ENCODE peak calls at places on chromosomes 2 and 18, in four cellular contexts. G is CD8-positive, alpha-beta memory T cell; R is MM.1S; S is tibial artery. C is an unnamed sample. For H3K4me1, the result is how much of the 10 kb centered on the place peaks cover.

GRCh38 chr2:78417355-78417754 is 608.1 kb upstream of the REG3G start:
- DNase-seq in S (no peak), G (no peak), R (no peak), C (no peak)

GRCh38 chr2:241546771-241547498 is 11.6 kb upstream of the BOK start:
- DNase-seq in G (no peak), S (no peak), R (no peak), C (no peak)

GRCh38 chr2:28445448-28446258 is 50.2 kb upstream of the PLB1 start:
- DNase-seq in R (no peak), G (no peak), S (no peak), C (no peak)

GRCh38 chr2:152363933-152364332 is 29.0 kb downstream of the FMNL2 start:
- DNase-seq in G (no peak), S (no peak), R (no peak), C (no peak)

GRCh38 chr2:224009605-224010330 is 29.3 kb downstream of the SERPINE2 start:
- DNase-seq in R (no peak), G (no peak), S (no peak), C (no peak)

GRCh38 chr2:16774980-16775963 is 109.6 kb upstream of the CYRIA start:
- DNase-seq in R (no peak), S (no peak), G (no peak), C (no peak)

GRCh38 chr2:144683955-144684354 is 164.0 kb upstream of the ZEB2 start:
- DNase-seq in G (no peak), R (no peak), S (no peak), C (no peak)

GRCh38 chr2:171531836-171532450 is 9.7 kb downstream of the CYBRD1 start:
- DNase-seq in G (no peak), R (no peak), S (no peak), C (no peak)

GRCh38 chr2:233079473-233079877 is 19.3 kb downstream of the INPP5D start:
- DNase-seq in G (peak), S (no peak), R (peak), C (no peak)

GRCh38 chr2:24351627-24351938 is 8.8 kb downstream of the ITSN2 start:
- DNase-seq in G (no peak), S (no peak), R (no peak), C (no peak)

GRCh38 chr2:24352664-24353063 is 7.7 kb downstream of the ITSN2 start:
- DNase-seq in R (no peak), G (no peak), S (no peak), C (no peak)

GRCh38 chr2:24350826-24351626 is 9.3 kb downstream of the ITSN2 start:
- DNase-seq in G (no peak), S (no peak), R (no peak), C (no peak)

GRCh38 chr2:24353364-24353763 is 7.0 kb downstream of the ITSN2 start:
- DNase-seq in R (no peak), G (no peak), S (no peak), C (no peak)

GRCh38 chr2:24351981-24352380 is 8.4 kb downstream of the ITSN2 start:
- DNase-seq in G (no peak), S (no peak), R (no peak), C (no peak)
- H3K4me1 ChIP-seq in G (under half), S (under half), R (under half), C (under half)

GRCh38 chr18:62288669-62289016 is 36.5 kb upstream of the TNFRSF11A start:
- DNase-seq in S (no peak), G (no peak), R (no peak), C (no peak)
- H3K27ac ChIP-seq in S (no peak), G (no peak), R (no peak), C (no peak)

DNA sequence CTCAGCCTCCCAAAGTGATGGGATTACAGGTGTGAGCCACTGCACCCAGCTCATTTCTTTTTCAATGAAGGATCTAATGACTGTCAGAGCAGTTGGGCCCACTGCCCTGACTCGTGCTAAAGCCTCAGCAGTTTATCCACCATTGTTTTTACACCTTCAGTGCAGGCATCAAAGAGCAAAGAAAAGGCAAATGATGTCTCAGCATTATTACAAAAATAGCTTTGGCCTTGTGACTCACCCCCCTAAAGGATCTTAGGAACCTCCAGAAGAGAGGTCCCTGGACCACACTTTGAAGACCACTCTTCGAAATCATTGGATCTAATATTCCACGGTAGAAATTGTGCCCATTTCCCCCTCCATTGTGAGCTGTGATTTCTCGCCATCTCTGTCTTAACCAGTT is 21.3 kb downstream of the MLPH start:
- DNase-seq in R (no peak), G (no peak), S (no peak), C (no peak)
- H3K4me1 ChIP-seq in R (under half), G (under half), S (under half), C (under half)

GRCh38 chr18:62760403-62760734 is 45.0 kb downstream of the PHLPP1 start:
- DNase-seq in S (no peak), R (no peak), G (no peak), C (no peak)
- H3K27ac ChIP-seq in S (no peak), R (no peak), G (no peak), C (no peak)

DNA sequence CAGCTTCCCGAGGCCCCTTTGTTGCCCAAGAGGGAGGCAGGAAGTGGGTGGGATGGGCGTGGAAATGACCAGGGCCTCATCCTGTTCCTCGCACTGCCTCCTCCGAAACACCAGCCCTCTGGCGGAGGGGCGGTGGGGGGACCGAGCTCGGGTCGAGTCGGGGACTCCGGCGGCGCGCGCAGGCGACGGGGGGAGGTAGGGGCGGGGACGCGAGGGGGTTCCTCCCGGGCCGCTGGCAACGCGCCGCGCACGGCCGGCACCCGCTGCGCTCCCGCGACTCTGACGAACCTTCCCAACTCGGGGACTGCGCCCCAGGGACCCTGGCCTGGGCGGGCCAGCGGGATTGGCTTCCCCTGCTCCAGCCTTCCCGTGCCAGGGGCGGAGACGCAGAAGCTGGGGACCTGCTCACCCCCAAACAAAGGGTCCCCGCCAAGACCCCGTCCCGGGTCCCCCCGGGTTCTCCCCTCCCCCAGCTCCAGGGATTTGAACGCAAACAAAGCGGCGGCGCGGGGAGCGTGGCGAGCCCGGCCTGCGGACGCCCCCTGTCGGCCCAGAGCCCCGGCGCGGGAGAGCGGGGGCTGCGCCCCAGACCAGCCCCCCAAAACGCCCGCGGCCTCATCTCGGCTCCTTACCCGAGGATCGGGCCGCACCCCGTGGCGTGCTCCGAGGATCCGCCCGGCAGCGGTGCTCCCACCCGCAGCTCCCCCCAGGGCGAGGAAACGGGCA is 1.2 kb downstream of the SEMA4C start:
- DNase-seq in G (peak), R (peak), S (peak), C (peak)
- H3K4me1 ChIP-seq in G (under half), R (under half), S (under half), C (under half)

GRCh38 chr18:54250846-54251251 is 18.5 kb upstream of the POLI start:
- DNase-seq in R (peak), G (no peak), S (no peak), C (no peak)

GRCh38 chr18:54251606-54252400 is 17.5 kb upstream of the POLI start:
- DNase-seq in R (no peak), S (no peak), G (no peak), C (no peak)

GRCh38 chr18:54242327-54242726 is 17.9 kb upstream of the MBD2 start:
- DNase-seq in G (no peak), S (no peak), R (no peak), C (no peak)

GRCh38 chr18:54247488-54248175 is 21.7 kb upstream of the POLI start:
- DNase-seq in S (no peak), R (no peak), G (no peak), C (no peak)
- H3K27ac ChIP-seq in S (no peak), R (peak), G (no peak), C (no peak)

C was measured in right atrium auricular region.